ENCODE peak calls at places on chromosomes 6 and 20, in seven cellular contexts. M, X, E, G, O, T and Q are unnamed samples.

GRCh38 chr6:163356324-163356723 is 58.2 kb upstream of the QKI start:
- DNase-seq in M (no peak), E (peak), T (no peak), X (no peak), G (peak), O (no peak), Q (peak)

GRCh38 chr6:101393291-101394251 is at the start of gene GRIK2:
- DNase-seq in X (peak), M (peak), T (peak), O (no peak), G (peak), E (peak), Q (no peak)

GRCh38 chr6:10390495-10391298 is 24.2 kb downstream of the TFAP2A start:
- DNase-seq in X (no peak), O (no peak), G (no peak), E (no peak), M (no peak), T (no peak), Q (no peak)

GRCh38 chr6:166998256-166999144 is 697 bp upstream of the CEP43 start:
- DNase-seq in O (no peak), X (peak), T (peak), G (peak), E (no peak), M (peak), Q (peak)

GRCh38 chr20:32216396-32217142 is 8.9 kb downstream of the POFUT1 start:
- DNase-seq in X (peak), M (no peak), O (no peak), E (no peak), G (no peak), T (no peak), Q (no peak)

GRCh38 chr20:34945315-34946077 is 10.1 kb downstream of the GSS start:
- DNase-seq in G (no peak), O (no peak), T (no peak), E (no peak), X (peak), M (no peak), Q (no peak)

GRCh38 chr6:170047813-170048212 is 243.1 kb downstream of the DLL1 start:
- DNase-seq in X (peak), M (no peak), T (no peak), O (no peak), G (no peak), E (no peak), Q (no peak)

GRCh38 chr6:33956206-33956605 is 152.4 kb upstream of the MLN start:
- DNase-seq in O (no peak), X (no peak), G (no peak), E (no peak), M (no peak), T (no peak), Q (no peak)

GRCh38 chr20:35947489-35947888 is 6.8 kb downstream of the SCAND1 start:
- DNase-seq in X (no peak), E (peak), O (no peak), T (no peak), M (no peak), G (peak), Q (peak)

GRCh38 chr20:33442136-33443005 is 1.2 kb downstream of the SNTA1 start:
- DNase-seq in G (no peak), T (no peak), O (no peak), M (no peak), X (peak), E (no peak), Q (peak)

GRCh38 chr20:2729251-2729713 is 36.7 kb downstream of the EBF4 start:
- DNase-seq in G (no peak), T (no peak), M (no peak), O (no peak), X (no peak), E (no peak), Q (peak)

GRCh38 chr6:36692861-36693702 is 4.5 kb upstream of the RAB44 start:
- DNase-seq in T (no peak), O (no peak), M (no peak), X (peak), G (no peak), E (no peak), Q (no peak)

GRCh38 chr6:113856011-113856551 is 1.1 kb upstream of the MARCKS start:
- DNase-seq in G (peak), E (peak), X (peak), M (no peak), O (no peak), T (peak), Q (peak)

GRCh38 chr6:11971154-11971553 is 41.0 kb upstream of the HIVEP1 start:
- DNase-seq in M (no peak), X (no peak), G (peak), O (no peak), E (peak), T (no peak), Q (no peak)

GRCh38 chr6:166167258-166167731 is 356 bp downstream of the TBXT start:
- DNase-seq in O (no peak), X (no peak), E (no peak), T (no peak), M (no peak), G (no peak), Q (no peak)

GRCh38 chr6:160500639-160501038 is 152.5 kb downstream of the SLC22A3 start:
- DNase-seq in M (no peak), E (no peak), O (no peak), T (no peak), G (no peak), X (no peak), Q (no peak)

GRCh38 chr6:45970326-45970725 is 45.3 kb downstream of the CLIC5 start:
- DNase-seq in M (no peak), O (no peak), T (no peak), E (peak), X (peak), G (no peak), Q (no peak)

GRCh38 chr20:52103911-52104545 is 87.6 kb downstream of the ZFP64 start:
- DNase-seq in X (no peak), G (peak), M (no peak), O (no peak), T (peak), E (peak), Q (peak)

GRCh38 chr6:161507375-161507774 is 233.5 kb upstream of the AGPAT4 start:
- DNase-seq in X (no peak), O (no peak), M (no peak), E (no peak), T (no peak), G (no peak), Q (no peak)

GRCh38 chr6:11428895-11429294 is 108.7 kb upstream of the TMEM170B start:
- DNase-seq in M (no peak), T (no peak), O (no peak), E (peak), G (peak), X (no peak), Q (peak)

GRCh38 chr6:139433647-139434419 is 59.4 kb upstream of the CITED2 start:
- DNase-seq in E (peak), X (peak), T (no peak), G (peak), O (no peak), M (no peak), Q (peak)

GRCh38 chr6:7728855-7729590 is 3.1 kb downstream of the BMP6 start:
- DNase-seq in O (no peak), M (no peak), E (no peak), X (no peak), G (peak), T (no peak), Q (no peak)

GRCh38 chr20:57089701-57090144 is 176.7 kb downstream of the BMP7 start:
- DNase-seq in X (peak), M (peak), E (peak), G (peak), T (peak), O (no peak), Q (peak)

GRCh38 chr6:128491643-128492206 is 28.7 kb downstream of the PTPRK start:
- DNase-seq in M (no peak), T (no peak), E (peak), X (no peak), O (no peak), G (peak), Q (no peak)

GRCh38 chr6:2806664-2807063 is 35.0 kb downstream of the SERPINB1 start:
- DNase-seq in T (no peak), M (no peak), G (no peak), E (no peak), X (no peak), O (no peak), Q (no peak)

GRCh38 chr6:12037803-12038202 is 25.7 kb downstream of the HIVEP1 start:
- DNase-seq in E (no peak), G (no peak), T (no peak), X (no peak), O (no peak), M (no peak), Q (peak)

GRCh38 chr20:60024245-60024644 is 66.0 kb downstream of the CDH26 start:
- DNase-seq in G (no peak), O (no peak), M (no peak), T (no peak), E (no peak), X (no peak), Q (no peak)

GRCh38 chr6:114747995-114748625 is 405.3 kb upstream of the HS3ST5 start:
- DNase-seq in T (peak), X (no peak), M (peak), O (no peak), E (peak), G (peak), Q (peak)

GRCh38 chr6:42788671-42789070 is 6.8 kb downstream of the BICRAL start:
- DNase-seq in O (no peak), G (no peak), T (no peak), M (no peak), X (no peak), E (no peak), Q (no peak)

GRCh38 chr6:55794136-55794812 is 81.1 kb downstream of the BMP5 start:
- DNase-seq in O (no peak), M (no peak), G (peak), X (no peak), E (peak), T (no peak), Q (no peak)

GRCh38 chr20:32806356-32806755 is 13.4 kb upstream of the MAPRE1 start:
- DNase-seq in O (no peak), G (no peak), X (no peak), M (no peak), T (no peak), E (no peak), Q (no peak)

GRCh38 chr6:119112856-119113530 is 34.5 kb upstream of the FAM184A start:
- DNase-seq in T (no peak), E (no peak), O (no peak), X (no peak), M (no peak), G (peak), Q (no peak)

GRCh38 chr6:119121367-119121766 is 42.9 kb upstream of the FAM184A start:
- DNase-seq in T (no peak), M (no peak), E (no peak), G (no peak), X (no peak), O (no peak), Q (no peak)

GRCh38 chr6:119110601-119111548 is 32.4 kb upstream of the FAM184A start:
- DNase-seq in E (peak), O (no peak), G (peak), M (peak), T (peak), X (peak), Q (peak)

GRCh38 chr6:119119989-119120388 is 41.5 kb upstream of the FAM184A start:
- DNase-seq in M (no peak), T (no peak), X (no peak), E (peak), O (no peak), G (peak), Q (no peak)

DNA sequence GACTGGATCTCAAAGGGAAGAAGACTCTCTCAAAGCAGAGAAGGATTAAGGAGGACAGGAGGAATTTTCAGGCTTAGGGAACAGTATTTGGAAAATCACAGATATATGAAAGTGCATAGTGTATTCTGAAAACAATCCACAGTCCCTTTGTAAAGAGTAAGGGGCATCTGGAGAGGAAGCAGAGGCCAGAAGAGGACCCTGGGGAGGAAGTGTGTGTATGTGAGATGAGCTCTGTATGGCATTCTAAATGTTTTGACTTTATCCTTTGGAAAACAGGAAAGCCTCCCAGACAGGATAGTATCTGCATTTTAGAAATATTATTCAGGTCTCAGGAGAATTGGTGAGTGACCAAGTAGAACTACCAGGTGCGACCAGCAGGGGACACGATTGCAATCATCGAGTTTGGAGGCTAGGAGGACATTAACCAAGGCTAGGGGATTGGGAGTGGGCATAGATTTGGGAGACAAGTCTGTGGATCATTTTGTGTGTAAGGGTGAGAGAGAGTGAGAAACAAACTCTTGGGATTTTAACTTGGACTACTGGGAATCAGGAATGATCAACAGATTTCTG is 38.3 kb upstream of the FAM184A start:
- DNase-seq in O (no peak), G (no peak), T (no peak), E (no peak), X (no peak), M (no peak), Q (peak)
- TF ChIP-seq CTCF in O (no peak), G (peak), T (no peak), E (peak), X (no peak), M (peak), Q (peak)

GRCh38 chr6:134738486-134738885 is 211.4 kb downstream of the ALDH8A1 start:
- DNase-seq in E (no peak), O (no peak), M (no peak), X (no peak), G (no peak), T (no peak), Q (no peak)

GRCh38 chr6:134740473-134741192 is 209.3 kb downstream of the ALDH8A1 start:
- DNase-seq in O (no peak), X (no peak), G (peak), T (no peak), M (no peak), E (peak), Q (no peak)

GRCh38 chr6:134739299-134740090 is 210.4 kb downstream of the ALDH8A1 start:
- DNase-seq in T (no peak), M (no peak), O (no peak), X (no peak), E (peak), G (peak), Q (no peak)

GRCh38 chr6:134744301-134744700 is 205.6 kb downstream of the ALDH8A1 start:
- DNase-seq in E (peak), X (no peak), O (no peak), G (no peak), T (no peak), M (no peak), Q (no peak)

DNA sequence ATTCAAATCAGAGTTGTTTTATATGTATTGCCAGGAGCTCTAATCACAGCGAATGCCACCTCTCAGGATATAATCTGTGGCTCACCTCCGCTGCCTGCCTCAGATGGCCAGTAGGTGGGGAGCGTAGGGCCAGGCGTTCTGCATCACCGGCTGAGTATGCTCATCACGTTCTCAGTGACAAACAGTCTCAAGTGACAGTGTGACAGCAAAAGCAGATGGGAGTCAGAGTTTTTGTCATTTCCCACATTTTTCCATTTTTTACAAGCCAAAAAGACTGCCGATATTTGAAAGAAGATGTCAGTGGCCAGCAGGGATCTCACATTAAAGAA is 208.7 kb downstream of the ALDH8A1 start:
- DNase-seq in M (no peak), E (no peak), O (no peak), X (no peak), G (no peak), T (no peak), Q (no peak)
- TF ChIP-seq CTCF in M (peak), E (no peak), O (no peak), X (no peak), G (peak), T (no peak), Q (no peak)

GRCh38 chr20:50270569-50270968 is 79.9 kb downstream of the CEBPB start:
- DNase-seq in E (no peak), G (no peak), X (no peak), M (no peak), T (no peak), O (no peak), Q (peak)
- TF ChIP-seq CTCF in E (no peak), G (no peak), X (no peak), M (no peak), T (no peak), O (no peak), Q (no peak)

GRCh38 chr6:156747715-156748114 is 29.5 kb upstream of the ARID1B start:
- DNase-seq in G (no peak), T (no peak), O (no peak), X (no peak), E (no peak), M (no peak), Q (no peak)

GRCh38 chr6:156757849-156758248 is 19.3 kb upstream of the ARID1B start:
- DNase-seq in E (no peak), O (no peak), M (no peak), T (no peak), G (no peak), X (no peak), Q (no peak)

GRCh38 chr6:156756630-156757610 is 20.3 kb upstream of the ARID1B start:
- DNase-seq in X (no peak), O (no peak), T (no peak), G (no peak), E (no peak), M (no peak), Q (no peak)

GRCh38 chr6:156748504-156748903 is 28.7 kb upstream of the ARID1B start:
- DNase-seq in O (no peak), X (no peak), G (no peak), M (no peak), E (no peak), T (no peak), Q (no peak)

DNA sequence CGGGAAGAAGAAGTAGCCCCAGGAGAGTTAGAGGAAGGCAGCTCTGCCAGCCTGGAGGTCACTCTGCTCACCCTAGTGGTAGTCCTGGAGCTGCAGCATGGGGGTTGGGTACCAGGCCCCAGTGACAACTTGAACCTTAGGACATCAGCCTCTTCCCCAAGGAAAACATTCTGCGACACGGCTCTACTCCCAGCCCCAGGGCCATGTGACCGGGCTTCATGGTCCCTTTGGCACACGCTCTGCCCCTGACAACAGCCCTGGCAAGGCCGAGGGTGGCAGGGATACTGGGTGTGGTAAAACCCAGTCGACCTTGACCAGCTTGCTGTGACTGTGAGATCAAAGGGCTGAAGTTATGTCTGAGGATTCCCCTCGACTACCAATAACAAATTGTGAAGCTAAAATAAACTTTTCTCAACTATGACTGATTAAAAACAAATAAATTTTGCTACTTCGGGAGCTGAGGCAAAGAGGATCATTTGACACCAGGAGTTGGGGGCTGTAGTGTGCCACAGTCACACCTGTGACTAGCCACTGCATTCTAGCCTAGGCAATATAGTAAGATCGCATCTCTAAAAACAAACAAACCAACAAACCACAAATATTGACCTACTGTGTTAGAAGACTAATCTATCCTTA is 24.4 kb upstream of the ARID1B start:
- DNase-seq in M (no peak), E (no peak), O (no peak), X (peak), G (no peak), T (peak), Q (no peak)
- TF ChIP-seq CTCF in M (peak), E (peak), O (no peak), X (peak), G (peak), T (peak), Q (no peak)

GRCh38 chr6:133889557-133890301 is 816 bp downstream of the TCF21 start:
- DNase-seq in E (peak), T (no peak), G (peak), X (no peak), M (peak), O (no peak), Q (peak)
- TF ChIP-seq CTCF in E (peak), T (no peak), G (peak), X (no peak), M (peak), O (no peak), Q (no peak)

DNA sequence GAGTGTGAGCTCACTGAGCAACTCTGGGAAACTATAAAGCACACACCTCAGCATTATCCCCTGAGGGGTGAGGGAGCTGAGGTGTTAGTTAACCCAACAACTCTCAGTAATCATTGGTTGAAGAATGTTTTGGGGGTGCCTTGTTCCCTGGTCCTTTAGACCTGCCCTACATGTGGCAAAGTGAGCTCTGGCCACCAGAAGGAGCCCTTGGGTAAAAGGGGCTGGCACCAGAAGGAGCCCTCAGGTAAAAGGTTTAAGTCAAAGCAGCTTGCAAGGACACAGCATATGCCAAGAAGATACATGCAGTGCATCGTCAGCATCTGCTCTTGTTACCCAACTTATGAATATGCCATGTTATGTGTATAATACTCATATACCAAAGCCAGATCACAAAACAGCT is 1081.7 kb downstream of the KIF16B start:
- DNase-seq in T (no peak), G (no peak), X (no peak), O (no peak), M (no peak), E (no peak), Q (no peak)
- TF ChIP-seq CTCF in T (no peak), G (no peak), X (no peak), O (no peak), M (peak), E (no peak), Q (no peak)